ENCODE peak calls at places on chromosome 1, in four cellular contexts. N, A, S and P are unnamed samples.

GRCh38 chr1:235632538-235633219 is 16.9 kb downstream of the GNG4 start:
- DNase-seq in N (peak), A (no peak), S (no peak), P (no peak)

GRCh38 chr1:93734999-93735398 is 53.4 kb upstream of the BCAR3 start:
- DNase-seq in N (no peak), A (peak), S (no peak), P (no peak)

GRCh38 chr1:87274851-87275250 is 53.8 kb upstream of the LMO4 start:
- DNase-seq in N (no peak), A (no peak), S (no peak), P (no peak)

GRCh38 chr1:1293618-1294249 is 13.5 kb downstream of the SCNN1D start:
- DNase-seq in N (no peak), A (peak), S (peak), P (peak)

GRCh38 chr1:223341111-223341510 is 22.9 kb downstream of the SUSD4 start:
- DNase-seq in N (peak), A (no peak), S (no peak), P (no peak)

GRCh38 chr1:109198043-109198695 is 15.5 kb upstream of the SARS1 start:
- DNase-seq in N (peak), A (peak), S (peak), P (peak)

GRCh38 chr1:151854658-151855057 is 1.1 kb upstream of the THEM5 start:
- DNase-seq in N (no peak), A (no peak), S (no peak), P (no peak)

GRCh38 chr1:58290685-58291372 is 255.7 kb downstream of the OMA1 start:
- DNase-seq in N (no peak), A (peak), S (no peak), P (no peak)

GRCh38 chr1:204448321-204448964 is 36.8 kb upstream of the PPP1R15B start:
- DNase-seq in N (no peak), A (no peak), S (no peak), P (no peak)

GRCh38 chr1:159915571-159916239 is 9.6 kb downstream of the TAGLN2 start:
- DNase-seq in N (no peak), A (no peak), S (no peak), P (no peak)
- TF ChIP-seq POLR2A in N (no peak), A (peak), S (no peak), P (no peak)

DNA sequence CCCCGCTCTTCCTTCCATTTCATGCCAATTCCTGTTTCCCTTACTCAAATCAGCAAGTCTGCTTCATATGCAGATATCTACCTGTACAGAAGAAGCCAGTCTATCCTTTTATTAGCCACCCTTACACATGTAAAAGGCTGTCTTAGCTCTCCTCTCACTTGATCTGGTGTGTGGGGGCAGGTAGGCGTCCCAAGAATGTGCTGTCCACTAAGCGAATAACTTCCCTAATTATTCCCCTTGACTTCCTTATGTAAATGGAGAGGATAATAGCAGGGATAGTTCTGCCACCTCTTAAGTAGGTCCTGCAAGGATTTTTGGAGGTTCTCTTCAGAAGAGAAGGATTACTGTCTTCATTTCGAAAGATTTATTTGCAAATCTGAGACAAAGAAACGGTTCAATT is 160.4 kb downstream of the TTLL7 start:
- DNase-seq in N (no peak), A (no peak), S (no peak), P (no peak)
- TF ChIP-seq POLR2A in N (no peak), A (no peak), S (no peak), P (no peak)

GRCh38 chr1:24321712-24322635 is 2.8 kb downstream of the GRHL3 start:
- DNase-seq in N (peak), A (peak), S (peak), P (peak)
- TF ChIP-seq POLR2A in N (no peak), A (no peak), S (no peak), P (no peak)

GRCh38 chr1:161858271-161858670 is 92.2 kb downstream of the ATF6 start:
- DNase-seq in N (no peak), A (no peak), S (no peak), P (no peak)
- TF ChIP-seq POLR2A in N (no peak), A (no peak), S (no peak), P (no peak)

GRCh38 chr1:43835141-43836021 is 98.2 kb upstream of the ARTN start:
- DNase-seq in N (no peak), A (peak), S (peak), P (peak)

GRCh38 chr1:43833013-43833412 is 100.6 kb upstream of the ARTN start:
- DNase-seq in N (no peak), A (no peak), S (no peak), P (no peak)

GRCh38 chr1:43839056-43839455 is 94.5 kb upstream of the ARTN start:
- DNase-seq in N (no peak), A (no peak), S (no peak), P (no peak)

GRCh38 chr1:43834280-43835140 is 99.1 kb upstream of the ARTN start:
- DNase-seq in N (no peak), A (peak), S (no peak), P (no peak)

DNA sequence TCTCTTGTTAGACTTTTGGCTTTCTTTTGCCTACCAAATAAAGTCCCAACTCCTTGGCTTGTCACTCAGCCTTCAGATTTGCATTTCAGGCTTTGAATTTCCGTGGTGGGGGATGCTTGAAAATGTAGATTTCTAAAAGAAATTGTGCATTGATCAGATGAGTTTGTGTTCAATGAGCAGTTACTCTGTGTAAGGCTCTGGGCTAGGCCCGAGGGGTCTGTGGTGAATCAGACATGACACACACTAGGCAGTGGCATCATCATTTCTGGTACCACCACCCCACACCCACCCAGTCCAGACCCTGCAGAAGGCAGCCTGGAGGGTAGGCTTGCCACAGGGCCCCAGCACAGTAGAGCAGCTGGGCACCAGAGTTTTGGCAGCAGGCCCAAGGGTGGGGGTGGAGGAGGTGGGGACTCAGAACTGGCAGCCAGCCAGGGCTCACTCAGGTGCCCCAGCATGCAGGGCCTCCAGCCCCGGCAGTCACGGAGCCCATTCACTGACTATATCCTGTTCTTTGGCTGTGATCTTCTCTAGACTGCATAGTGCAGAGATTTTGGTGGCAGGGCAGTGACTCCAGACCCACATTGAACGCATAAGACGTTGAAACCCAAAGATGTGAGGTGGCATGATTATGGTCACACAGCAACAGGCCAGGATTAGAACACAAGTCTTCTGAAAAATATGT is 97.2 kb upstream of the ARTN start:
- DNase-seq in N (peak), A (peak), S (peak), P (peak)
- TF ChIP-seq POLR2A in N (no peak), A (no peak), S (no peak), P (no peak)

DNA sequence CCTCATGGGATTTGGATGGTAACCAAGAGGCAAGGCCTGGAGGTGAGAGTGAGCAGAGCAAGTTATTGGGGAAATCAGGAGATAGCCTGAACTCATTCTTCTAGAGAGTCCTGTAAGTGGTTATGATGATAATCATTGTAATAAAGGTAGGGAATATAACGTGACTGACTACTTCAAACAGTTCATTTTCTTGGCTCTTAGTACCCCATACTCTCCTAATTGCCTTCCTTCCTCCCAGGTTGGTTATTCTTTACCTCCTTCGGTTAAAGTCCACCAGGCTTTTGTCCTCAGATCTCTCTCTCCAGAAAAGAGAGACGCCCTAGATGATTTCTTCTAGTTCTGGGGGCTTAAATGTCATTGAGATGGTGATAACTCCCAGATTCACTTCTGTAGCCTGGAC is 35.3 kb downstream of the KIF1B start:
- DNase-seq in N (no peak), A (no peak), S (no peak), P (no peak)
- TF ChIP-seq POLR2A in N (no peak), A (no peak), S (no peak), P (no peak)